ENCODE peak calls at places on chromosome 6, in four cellular contexts. One of them, this sample, is unnamed.

GRCh38 chr6:71473908-71474307 is 185.3 kb downstream of the OGFRL1 start:
- DNase-seq in activated naive CD8-positive, alpha-beta T cell treated with anti-CD3 and anti-CD28 coated beads for 36 hours: no peak
- DNase-seq in GM04504: peak; percentile 67
- DNase-seq in CD8-positive, alpha-beta memory T cell: no peak
- DNase-seq in this sample: no peak

GRCh38 chr6:13466304-13467215 is 20.8 kb downstream of the GFOD1 start:
- DNase-seq in activated naive CD8-positive, alpha-beta T cell treated with anti-CD3 and anti-CD28 coated beads for 36 hours: peak; percentile 48
- DNase-seq in GM04504: no peak
- DNase-seq in CD8-positive, alpha-beta memory T cell: no peak
- DNase-seq in this sample: no peak

GRCh38 chr6:141307309-141307998 is 825.3 kb upstream of the GJE1 start:
- DNase-seq in activated naive CD8-positive, alpha-beta T cell treated with anti-CD3 and anti-CD28 coated beads for 36 hours: peak; percentile 31
- DNase-seq in GM04504: no peak
- DNase-seq in CD8-positive, alpha-beta memory T cell: no peak
- DNase-seq in this sample: no peak

GRCh38 chr6:29009358-29009757 is 4.2 kb upstream of the ZNF311 start:
- DNase-seq in activated naive CD8-positive, alpha-beta T cell treated with anti-CD3 and anti-CD28 coated beads for 36 hours: no peak
- DNase-seq in GM04504: no peak
- DNase-seq in CD8-positive, alpha-beta memory T cell: no peak
- DNase-seq in this sample: no peak

GRCh38 chr6:169157474-169158181 is 96.0 kb downstream of the THBS2 start:
- DNase-seq in activated naive CD8-positive, alpha-beta T cell treated with anti-CD3 and anti-CD28 coated beads for 36 hours: no peak
- DNase-seq in GM04504: no peak
- DNase-seq in CD8-positive, alpha-beta memory T cell: no peak
- DNase-seq in this sample: no peak

GRCh38 chr6:106512048-106512957 is 117.0 kb downstream of the RTN4IP1 start:
- DNase-seq in activated naive CD8-positive, alpha-beta T cell treated with anti-CD3 and anti-CD28 coated beads for 36 hours: peak; percentile 85
- DNase-seq in GM04504: peak; percentile 30
- DNase-seq in CD8-positive, alpha-beta memory T cell: peak; percentile 71
- DNase-seq in this sample: no peak

GRCh38 chr6:138482816-138483215 is 16.5 kb downstream of the NHSL1 start:
- DNase-seq in activated naive CD8-positive, alpha-beta T cell treated with anti-CD3 and anti-CD28 coated beads for 36 hours: no peak
- DNase-seq in GM04504: no peak
- DNase-seq in CD8-positive, alpha-beta memory T cell: no peak
- DNase-seq in this sample: no peak

GRCh38 chr6:162092816-162093502 is 634.6 kb downstream of the PRKN start:
- DNase-seq in activated naive CD8-positive, alpha-beta T cell treated with anti-CD3 and anti-CD28 coated beads for 36 hours: no peak
- DNase-seq in GM04504: no peak
- DNase-seq in CD8-positive, alpha-beta memory T cell: no peak
- DNase-seq in this sample: no peak

GRCh38 chr6:29354980-29355379 is 13.7 kb downstream of the OR5V1 start:
- DNase-seq in activated naive CD8-positive, alpha-beta T cell treated with anti-CD3 and anti-CD28 coated beads for 36 hours: no peak
- DNase-seq in GM04504: no peak
- DNase-seq in CD8-positive, alpha-beta memory T cell: no peak
- DNase-seq in this sample: no peak

GRCh38 chr6:127641905-127642304 is 64.9 kb downstream of the C6orf58 start:
- DNase-seq in activated naive CD8-positive, alpha-beta T cell treated with anti-CD3 and anti-CD28 coated beads for 36 hours: peak; percentile 1
- DNase-seq in GM04504: no peak
- DNase-seq in CD8-positive, alpha-beta memory T cell: no peak
- DNase-seq in this sample: peak; percentile 11

GRCh38 chr6:104718672-104719071 is 141.0 kb downstream of the HACE1 start:
- DNase-seq in activated naive CD8-positive, alpha-beta T cell treated with anti-CD3 and anti-CD28 coated beads for 36 hours: no peak
- DNase-seq in GM04504: no peak
- DNase-seq in CD8-positive, alpha-beta memory T cell: no peak
- DNase-seq in this sample: no peak

GRCh38 chr6:169291639-169292339 is 38.1 kb upstream of the THBS2 start:
- DNase-seq in activated naive CD8-positive, alpha-beta T cell treated with anti-CD3 and anti-CD28 coated beads for 36 hours: no peak
- DNase-seq in GM04504: no peak
- DNase-seq in CD8-positive, alpha-beta memory T cell: no peak
- DNase-seq in this sample: no peak

GRCh38 chr6:135572051-135572450 is 74.5 kb upstream of the AHI1 start:
- DNase-seq in activated naive CD8-positive, alpha-beta T cell treated with anti-CD3 and anti-CD28 coated beads for 36 hours: no peak
- DNase-seq in GM04504: no peak
- DNase-seq in CD8-positive, alpha-beta memory T cell: no peak
- DNase-seq in this sample: no peak

GRCh38 chr6:108655840-108656650 is 95.3 kb downstream of the FOXO3 start:
- DNase-seq in activated naive CD8-positive, alpha-beta T cell treated with anti-CD3 and anti-CD28 coated beads for 36 hours: no peak
- DNase-seq in GM04504: peak; percentile 72
- DNase-seq in CD8-positive, alpha-beta memory T cell: no peak
- DNase-seq in this sample: no peak

GRCh38 chr6:166361080-166361429 is 18.7 kb upstream of the SFT2D1 start:
- DNase-seq in activated naive CD8-positive, alpha-beta T cell treated with anti-CD3 and anti-CD28 coated beads for 36 hours: no peak
- DNase-seq in GM04504: no peak
- DNase-seq in CD8-positive, alpha-beta memory T cell: no peak
- DNase-seq in this sample: no peak

GRCh38 chr6:10237284-10238043 is 177.4 kb downstream of the TFAP2A start:
- DNase-seq in activated naive CD8-positive, alpha-beta T cell treated with anti-CD3 and anti-CD28 coated beads for 36 hours: no peak
- DNase-seq in GM04504: peak; percentile 48
- DNase-seq in CD8-positive, alpha-beta memory T cell: no peak
- DNase-seq in this sample: no peak

GRCh38 chr6:34600101-34600500 is 44.0 kb upstream of the SPDEF start:
- DNase-seq in activated naive CD8-positive, alpha-beta T cell treated with anti-CD3 and anti-CD28 coated beads for 36 hours: no peak
- DNase-seq in GM04504: no peak
- DNase-seq in CD8-positive, alpha-beta memory T cell: no peak
- DNase-seq in this sample: no peak

GRCh38 chr6:147564556-147564955 is 56.1 kb downstream of the SAMD5 start:
- DNase-seq in activated naive CD8-positive, alpha-beta T cell treated with anti-CD3 and anti-CD28 coated beads for 36 hours: no peak
- DNase-seq in GM04504: no peak
- DNase-seq in CD8-positive, alpha-beta memory T cell: no peak
- DNase-seq in this sample: no peak

GRCh38 chr6:33164665-33165373 is 27.4 kb downstream of the COL11A2 start:
- DNase-seq in activated naive CD8-positive, alpha-beta T cell treated with anti-CD3 and anti-CD28 coated beads for 36 hours: no peak
- DNase-seq in GM04504: no peak
- DNase-seq in CD8-positive, alpha-beta memory T cell: no peak
- DNase-seq in this sample: no peak

GRCh38 chr6:36888115-36888643 is 2.4 kb downstream of the C6orf89 start:
- DNase-seq in activated naive CD8-positive, alpha-beta T cell treated with anti-CD3 and anti-CD28 coated beads for 36 hours: no peak
- DNase-seq in GM04504: no peak
- DNase-seq in CD8-positive, alpha-beta memory T cell: no peak
- DNase-seq in this sample: no peak

GRCh38 chr6:112163295-112164257 is 76.2 kb downstream of the FAM229B start:
- DNase-seq in activated naive CD8-positive, alpha-beta T cell treated with anti-CD3 and anti-CD28 coated beads for 36 hours: peak; percentile 81
- DNase-seq in GM04504: no peak
- DNase-seq in CD8-positive, alpha-beta memory T cell: peak; percentile 64
- DNase-seq in this sample: peak; percentile 42

GRCh38 chr6:152063170-152063921 is 255.9 kb downstream of the ESR1 start:
- DNase-seq in activated naive CD8-positive, alpha-beta T cell treated with anti-CD3 and anti-CD28 coated beads for 36 hours: no peak
- DNase-seq in GM04504: no peak
- DNase-seq in CD8-positive, alpha-beta memory T cell: no peak
- DNase-seq in this sample: no peak

GRCh38 chr6:31572041-31572911 is at the start of gene LTA:
- DNase-seq in activated naive CD8-positive, alpha-beta T cell treated with anti-CD3 and anti-CD28 coated beads for 36 hours: peak; percentile 82
- DNase-seq in GM04504: no peak
- DNase-seq in CD8-positive, alpha-beta memory T cell: peak; percentile 64
- DNase-seq in this sample: no peak

GRCh38 chr6:34791164-34791841 is 580 bp upstream of the BLTP3A start:
- DNase-seq in activated naive CD8-positive, alpha-beta T cell treated with anti-CD3 and anti-CD28 coated beads for 36 hours: peak; percentile 36
- DNase-seq in GM04504: peak; percentile 5
- DNase-seq in CD8-positive, alpha-beta memory T cell: peak; percentile 10
- DNase-seq in this sample: no peak

GRCh38 chr6:148831064-148831463 is 84.2 kb downstream of the UST start:
- DNase-seq in activated naive CD8-positive, alpha-beta T cell treated with anti-CD3 and anti-CD28 coated beads for 36 hours: peak; percentile 3
- DNase-seq in GM04504: no peak
- DNase-seq in CD8-positive, alpha-beta memory T cell: peak; percentile 9
- DNase-seq in this sample: no peak

GRCh38 chr6:16205377-16206144 is 32.8 kb upstream of the GMPR start:
- DNase-seq in activated naive CD8-positive, alpha-beta T cell treated with anti-CD3 and anti-CD28 coated beads for 36 hours: no peak
- DNase-seq in GM04504: peak; percentile 98
- DNase-seq in CD8-positive, alpha-beta memory T cell: no peak
- DNase-seq in this sample: no peak

GRCh38 chr6:157946865-157947532 is 34.7 kb upstream of the SYNJ2 start:
- DNase-seq in activated naive CD8-positive, alpha-beta T cell treated with anti-CD3 and anti-CD28 coated beads for 36 hours: no peak
- DNase-seq in GM04504: no peak
- DNase-seq in CD8-positive, alpha-beta memory T cell: no peak
- DNase-seq in this sample: no peak

GRCh38 chr6:159982726-159983506 is 14.0 kb downstream of the IGF2R start:
- DNase-seq in activated naive CD8-positive, alpha-beta T cell treated with anti-CD3 and anti-CD28 coated beads for 36 hours: no peak
- DNase-seq in GM04504: no peak
- DNase-seq in CD8-positive, alpha-beta memory T cell: no peak
- DNase-seq in this sample: no peak

GRCh38 chr6:131172237-131172636 is 37.0 kb downstream of the AKAP7 start:
- DNase-seq in activated naive CD8-positive, alpha-beta T cell treated with anti-CD3 and anti-CD28 coated beads for 36 hours: no peak
- DNase-seq in GM04504: no peak
- DNase-seq in CD8-positive, alpha-beta memory T cell: no peak
- DNase-seq in this sample: no peak

GRCh38 chr6:134176283-134176975 is 124.0 kb upstream of the SLC2A12 start:
- DNase-seq in activated naive CD8-positive, alpha-beta T cell treated with anti-CD3 and anti-CD28 coated beads for 36 hours: peak; percentile 23
- DNase-seq in GM04504: no peak
- DNase-seq in CD8-positive, alpha-beta memory T cell: no peak
- DNase-seq in this sample: no peak

GRCh38 chr6:109467696-109468095 is 12.1 kb upstream of the MICAL1 start:
- DNase-seq in activated naive CD8-positive, alpha-beta T cell treated with anti-CD3 and anti-CD28 coated beads for 36 hours: no peak
- DNase-seq in GM04504: no peak
- DNase-seq in CD8-positive, alpha-beta memory T cell: no peak
- DNase-seq in this sample: no peak

GRCh38 chr6:6918216-6918983 is 189.4 kb upstream of the RREB1 start:
- DNase-seq in activated naive CD8-positive, alpha-beta T cell treated with anti-CD3 and anti-CD28 coated beads for 36 hours: peak; percentile 87
- DNase-seq in GM04504: peak; percentile 32
- DNase-seq in CD8-positive, alpha-beta memory T cell: no peak
- DNase-seq in this sample: no peak

GRCh38 chr6:157731221-157731620 is 91.8 kb upstream of the SNX9 start:
- DNase-seq in activated naive CD8-positive, alpha-beta T cell treated with anti-CD3 and anti-CD28 coated beads for 36 hours: no peak
- DNase-seq in GM04504: no peak
- DNase-seq in CD8-positive, alpha-beta memory T cell: no peak
- DNase-seq in this sample: no peak

GRCh38 chr6:109690373-109690739 is 646 bp downstream of the AK9 start:
- DNase-seq in activated naive CD8-positive, alpha-beta T cell treated with anti-CD3 and anti-CD28 coated beads for 36 hours: peak; percentile 73
- DNase-seq in GM04504: no peak
- DNase-seq in CD8-positive, alpha-beta memory T cell: peak; percentile 52
- DNase-seq in this sample: no peak